ENCODE peak calls at places on chromosome 18, in five cellular contexts. One of them, this sample, is unnamed.

GRCh38 chr18:67511840-67512239 is 4.7 kb downstream of the DSEL start:
- DNase-seq in progenitor cell of endocrine pancreas: no peak
- DNase-seq in vagina: no peak
- DNase-seq in NCI-H774: no peak
- DNase-seq in non-pigmented ciliary epithelial cell: no peak
- DNase-seq in this sample: no peak

GRCh38 chr18:59575995-59576394 is 121.2 kb downstream of the CCBE1 start:
- DNase-seq in progenitor cell of endocrine pancreas: no peak
- DNase-seq in vagina: no peak
- DNase-seq in NCI-H774: peak; percentile 36
- DNase-seq in non-pigmented ciliary epithelial cell: no peak
- DNase-seq in this sample: no peak

GRCh38 chr18:61898576-61899205 is 5.9 kb upstream of the RNF152 start:
- DNase-seq in progenitor cell of endocrine pancreas: no peak
- DNase-seq in vagina: no peak
- DNase-seq in NCI-H774: no peak
- DNase-seq in non-pigmented ciliary epithelial cell: no peak
- DNase-seq in this sample: no peak

GRCh38 chr18:57943723-57944122 is 100.3 kb upstream of the NEDD4L start:
- DNase-seq in progenitor cell of endocrine pancreas: no peak
- DNase-seq in vagina: no peak
- DNase-seq in NCI-H774: no peak
- DNase-seq in non-pigmented ciliary epithelial cell: peak; percentile 28
- DNase-seq in this sample: peak; percentile 29

GRCh38 chr18:13427354-13427753 is 208.8 kb downstream of the LDLRAD4 start:
- DNase-seq in progenitor cell of endocrine pancreas: no peak
- DNase-seq in vagina: no peak
- DNase-seq in NCI-H774: no peak
- DNase-seq in non-pigmented ciliary epithelial cell: no peak
- DNase-seq in this sample: no peak

GRCh38 chr18:50439460-50440015 is 64.7 kb downstream of the SKA1 start:
- DNase-seq in progenitor cell of endocrine pancreas: no peak
- DNase-seq in vagina: no peak
- DNase-seq in NCI-H774: no peak
- DNase-seq in non-pigmented ciliary epithelial cell: no peak
- DNase-seq in this sample: no peak

GRCh38 chr18:54983041-54983686 is 23.9 kb upstream of the CCDC68 start:
- DNase-seq in progenitor cell of endocrine pancreas: no peak
- DNase-seq in vagina: no peak
- DNase-seq in NCI-H774: peak; percentile 5
- DNase-seq in non-pigmented ciliary epithelial cell: peak; percentile 49
- DNase-seq in this sample: peak; percentile 10

GRCh38 chr18:61322265-61322873 is 10.9 kb upstream of the CDH20 start:
- DNase-seq in progenitor cell of endocrine pancreas: peak; percentile 65
- DNase-seq in vagina: no peak
- DNase-seq in NCI-H774: no peak
- DNase-seq in non-pigmented ciliary epithelial cell: no peak
- DNase-seq in this sample: no peak

GRCh38 chr18:61551586-61551985 is 218.4 kb downstream of the CDH20 start:
- DNase-seq in progenitor cell of endocrine pancreas: peak; percentile 32
- DNase-seq in vagina: no peak
- DNase-seq in NCI-H774: peak; percentile 67
- DNase-seq in non-pigmented ciliary epithelial cell: peak; percentile 71
- DNase-seq in this sample: peak; percentile 52

GRCh38 chr18:58064406-58064998 is 20.5 kb downstream of the NEDD4L start:
- DNase-seq in progenitor cell of endocrine pancreas: no peak
- DNase-seq in vagina: no peak
- DNase-seq in NCI-H774: no peak
- DNase-seq in non-pigmented ciliary epithelial cell: no peak
- DNase-seq in this sample: no peak

GRCh38 chr18:56118422-56118821 is 520.0 kb downstream of the TXNL1 start:
- DNase-seq in progenitor cell of endocrine pancreas: no peak
- DNase-seq in vagina: no peak
- DNase-seq in NCI-H774: no peak
- DNase-seq in non-pigmented ciliary epithelial cell: no peak
- DNase-seq in this sample: no peak

GRCh38 chr18:54880706-54881105 is 52.4 kb downstream of the RAB27B start:
- DNase-seq in progenitor cell of endocrine pancreas: no peak
- DNase-seq in vagina: no peak
- DNase-seq in NCI-H774: no peak
- DNase-seq in non-pigmented ciliary epithelial cell: peak; percentile 35
- DNase-seq in this sample: no peak

GRCh38 chr18:80213173-80213572 is 34.1 kb downstream of the PARD6G start:
- DNase-seq in progenitor cell of endocrine pancreas: no peak
- DNase-seq in vagina: no peak
- DNase-seq in NCI-H774: no peak
- DNase-seq in non-pigmented ciliary epithelial cell: no peak
- DNase-seq in this sample: no peak

GRCh38 chr18:58221060-58221725 is 177.2 kb downstream of the NEDD4L start:
- DNase-seq in progenitor cell of endocrine pancreas: no peak
- DNase-seq in vagina: no peak
- DNase-seq in NCI-H774: no peak
- DNase-seq in non-pigmented ciliary epithelial cell: peak; percentile 86
- DNase-seq in this sample: no peak

GRCh38 chr18:45166341-45167108 is 448.8 kb upstream of the SLC14A2 start:
- DNase-seq in progenitor cell of endocrine pancreas: no peak
- DNase-seq in vagina: no peak
- DNase-seq in NCI-H774: no peak
- DNase-seq in non-pigmented ciliary epithelial cell: peak; percentile 84
- DNase-seq in this sample: peak; percentile 84

GRCh38 chr18:23883277-23883790 is 131.2 kb upstream of the TTC39C start:
- DNase-seq in progenitor cell of endocrine pancreas: no peak
- DNase-seq in vagina: no peak
- DNase-seq in NCI-H774: no peak
- DNase-seq in non-pigmented ciliary epithelial cell: no peak
- DNase-seq in this sample: no peak

GRCh38 chr18:2441544-2441943 is 129.8 kb downstream of the METTL4 start:
- DNase-seq in progenitor cell of endocrine pancreas: no peak
- DNase-seq in vagina: no peak
- DNase-seq in NCI-H774: no peak
- DNase-seq in non-pigmented ciliary epithelial cell: no peak
- DNase-seq in this sample: no peak

GRCh38 chr18:13382990-13383821 is 164.6 kb downstream of the LDLRAD4 start:
- DNase-seq in progenitor cell of endocrine pancreas: no peak
- DNase-seq in vagina: peak; percentile 61
- DNase-seq in NCI-H774: no peak
- DNase-seq in non-pigmented ciliary epithelial cell: no peak
- DNase-seq in this sample: no peak

GRCh38 chr18:13378150-13378549 is 159.6 kb downstream of the LDLRAD4 start:
- DNase-seq in progenitor cell of endocrine pancreas: no peak
- DNase-seq in vagina: no peak
- DNase-seq in NCI-H774: no peak
- DNase-seq in non-pigmented ciliary epithelial cell: no peak
- DNase-seq in this sample: no peak

GRCh38 chr18:58447342-58448190 is 181.3 kb downstream of the ALPK2 start:
- DNase-seq in progenitor cell of endocrine pancreas: no peak
- DNase-seq in vagina: no peak
- DNase-seq in NCI-H774: no peak
- DNase-seq in non-pigmented ciliary epithelial cell: no peak
- DNase-seq in this sample: no peak